ENCODE peak calls at places on chromosomes 11 and 22, in six cellular contexts. N is stomach, K is astrocyte, O is H1, C is GM12865, V is MG63. S is an unnamed sample.

GRCh38 chr11:45964911-45965389 is 42.5 kb downstream of the LARGE2 start:
- DNase-seq in N (peak), K (peak), O (peak), C (peak), V (peak), S (peak)

GRCh38 chr11:116421529-116422185 is 351.1 kb downstream of the BUD13 start:
- DNase-seq in N (no peak), K (no peak), O (no peak), C (peak), V (no peak), S (no peak)

GRCh38 chr11:17347676-17348075 is 3.9 kb upstream of the NCR3LG1 start:
- DNase-seq in N (no peak), K (no peak), O (no peak), C (no peak), V (no peak), S (no peak)

GRCh38 chr11:14446701-14447169 is 52.9 kb downstream of the COPB1 start:
- DNase-seq in N (no peak), K (peak), O (no peak), C (no peak), V (no peak), S (no peak)

GRCh38 chr11:97607301-97608000 is 1217.6 kb downstream of the JRKL start:
- DNase-seq in N (no peak), K (no peak), O (no peak), C (no peak), V (no peak), S (no peak)

GRCh38 chr22:46501701-46502100 is 35.7 kb downstream of the CELSR1 start:
- DNase-seq in N (no peak), K (peak), O (no peak), C (no peak), V (peak), S (no peak)

GRCh38 chr11:84719935-84720577 is 907.1 kb downstream of the DLG2 start:
- DNase-seq in N (no peak), K (no peak), O (peak), C (no peak), V (no peak), S (no peak)

GRCh38 chr22:47994899-47995573 is 1232.6 kb downstream of the TBC1D22A start:
- DNase-seq in N (no peak), K (no peak), O (no peak), C (no peak), V (no peak), S (no peak)

GRCh38 chr22:19131685-19132015 is 542 bp downstream of the TSSK2 start:
- DNase-seq in N (no peak), K (no peak), O (no peak), C (no peak), V (no peak), S (no peak)

GRCh38 chr11:14422814-14423182 is 63.8 kb upstream of the RRAS2 start:
- DNase-seq in N (no peak), K (no peak), O (no peak), C (no peak), V (peak), S (no peak)

GRCh38 chr22:28728002-28728401 is 13.6 kb downstream of the CHEK2 start:
- DNase-seq in N (no peak), K (no peak), O (no peak), C (no peak), V (no peak), S (no peak)

GRCh38 chr11:63875506-63875905 is 36.6 kb downstream of the MARK2 start:
- DNase-seq in N (no peak), K (no peak), O (no peak), C (no peak), V (no peak), S (no peak)

GRCh38 chr11:9267680-9268079 is 2.5 kb upstream of the DENND5A start:
- DNase-seq in N (no peak), K (no peak), O (no peak), C (no peak), V (no peak), S (no peak)

GRCh38 chr11:73596547-73596946 is 1.4 kb downstream of the FAM168A start:
- DNase-seq in N (no peak), K (no peak), O (no peak), C (no peak), V (no peak), S (no peak)

GRCh38 chr11:73597340-73597955 is 464 bp downstream of the FAM168A start:
- DNase-seq in N (no peak), K (no peak), O (no peak), C (peak), V (no peak), S (no peak)

GRCh38 chr11:73591050-73591449 is 6.9 kb downstream of the FAM168A start:
- DNase-seq in N (no peak), K (no peak), O (no peak), C (no peak), V (no peak), S (no peak)

GRCh38 chr11:73591743-73592142 is 6.2 kb downstream of the FAM168A start:
- DNase-seq in N (no peak), K (no peak), O (no peak), C (no peak), V (no peak), S (no peak)

GRCh38 chr11:73592640-73593039 is 5.3 kb downstream of the FAM168A start:
- DNase-seq in N (no peak), K (no peak), O (no peak), C (no peak), V (no peak), S (no peak)
- H3K4me3 ChIP-seq in N (no peak), K (no peak), O (no peak), C (no peak), V (no peak), S (no peak)

DNA sequence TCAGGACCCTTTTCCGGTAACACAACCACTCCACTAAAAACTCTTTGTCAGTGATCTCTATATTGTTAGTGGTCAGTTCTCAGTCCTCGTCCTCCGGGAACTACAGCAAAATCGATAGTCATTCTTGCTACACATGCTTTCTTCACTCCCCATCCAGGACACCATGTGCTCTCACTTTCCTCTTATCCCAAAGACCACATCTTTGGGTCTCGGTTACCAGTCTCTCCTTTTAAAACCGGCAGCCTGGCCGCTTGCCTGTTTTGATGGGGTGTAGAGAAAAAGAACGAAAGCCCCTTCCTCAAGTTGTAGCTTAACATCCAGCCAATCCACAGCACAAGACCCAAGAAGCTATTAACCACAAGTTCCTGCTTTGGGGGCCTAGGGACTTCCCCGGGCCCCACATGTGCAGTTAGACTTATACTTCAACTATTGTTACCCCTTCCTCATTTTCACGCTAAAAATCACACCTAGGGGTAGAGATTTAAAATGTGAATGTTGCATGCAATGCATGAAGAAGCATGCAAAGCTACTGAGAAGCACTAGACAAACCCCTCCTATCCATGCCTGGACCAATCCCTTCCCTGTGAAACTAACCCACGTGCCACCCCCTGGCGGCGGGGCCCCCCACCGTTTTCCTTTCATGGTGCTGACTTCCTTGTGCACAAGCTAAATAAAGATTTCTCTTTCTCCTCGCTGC is 1.5 kb upstream of the TOLLIP start:
- DNase-seq in N (no peak), K (no peak), O (peak), C (peak), V (no peak), S (no peak)
- H3K4me3 ChIP-seq in N (no peak), K (no peak), O (no peak), C (peak), V (peak), S (no peak)

GRCh38 chr11:70085815-70086769 is 8.0 kb downstream of the ANO1 start:
- DNase-seq in N (no peak), K (peak), O (no peak), C (no peak), V (no peak), S (no peak)
- H3K4me3 ChIP-seq in N (no peak), K (no peak), O (no peak), C (no peak), V (no peak), S (no peak)

GRCh38 chr22:25878933-25879332 is 136.9 kb downstream of the MYO18B start:
- DNase-seq in N (no peak), K (no peak), O (no peak), C (no peak), V (no peak), S (no peak)
- H3K4me3 ChIP-seq in N (no peak), K (no peak), O (no peak), C (no peak), V (no peak), S (no peak)

S was measured in iPS DF 6.9.